ENCODE peak calls at places on chromosomes 2 and 18, in eight cellular contexts. Q is A549, I is fibroblast of the aortic adventitia, F is endodermal cell, G is ovary, K is nephron progenitor cell, H is PC-3, P is H1. N is an unnamed sample.

GRCh38 chr2:124804014-124804940 is 779.2 kb downstream of the CNTNAP5 start:
- DNase-seq in I (peak), P (no peak), K (peak), F (peak), Q (peak), G (no peak), H (peak), N (peak)

GRCh38 chr2:232615339-232615738 is 18.1 kb upstream of the EFHD1 start:
- DNase-seq in G (no peak), K (no peak), F (no peak), Q (no peak), H (no peak), P (no peak), I (no peak), N (no peak)

GRCh38 chr18:47063070-47063469 is 27.6 kb upstream of the ELOA2 start:
- DNase-seq in P (no peak), Q (no peak), G (no peak), F (no peak), I (no peak), K (no peak), H (no peak), N (no peak)

GRCh38 chr18:36533446-36534153 is 236.1 kb downstream of the FHOD3 start:
- DNase-seq in F (no peak), P (no peak), Q (no peak), G (no peak), H (no peak), K (no peak), I (no peak), N (no peak)

GRCh38 chr18:54119524-54120019 is 104.9 kb downstream of the MBD2 start:
- DNase-seq in Q (peak), F (peak), P (no peak), G (no peak), I (peak), H (peak), K (peak), N (peak)

GRCh38 chr2:236972491-236973379 is 113.0 kb upstream of the COPS8 start:
- DNase-seq in I (peak), G (no peak), P (no peak), F (peak), H (peak), Q (peak), K (peak), N (no peak)

GRCh38 chr2:172345951-172346555 is 81.3 kb upstream of the ITGA6 start:
- DNase-seq in P (no peak), H (peak), F (no peak), I (peak), Q (no peak), K (no peak), G (no peak), N (no peak)

GRCh38 chr2:7646661-7647060 is 729.4 kb downstream of the RNF144A start:
- DNase-seq in H (no peak), Q (no peak), P (no peak), K (no peak), F (no peak), I (peak), G (no peak), N (no peak)

GRCh38 chr18:76524900-76525698 is 30.1 kb upstream of the ZNF516 start:
- DNase-seq in K (peak), H (no peak), I (peak), P (no peak), G (peak), Q (peak), F (no peak), N (peak)

GRCh38 chr2:27752551-27753237 is 18.8 kb upstream of the MRPL33 start:
- DNase-seq in K (peak), H (peak), Q (no peak), G (no peak), I (no peak), F (peak), P (no peak), N (no peak)

GRCh38 chr18:39624934-39625333 is 2059.3 kb upstream of the CELF4 start:
- DNase-seq in Q (no peak), P (peak), H (peak), K (no peak), G (no peak), I (peak), F (no peak), N (peak)

GRCh38 chr2:195308163-195308562 is 348.9 kb upstream of the SLC39A10 start:
- DNase-seq in H (peak), G (no peak), F (no peak), P (no peak), K (no peak), Q (no peak), I (no peak), N (no peak)

GRCh38 chr2:19048593-19049264 is 309.7 kb downstream of the OSR1 start:
- DNase-seq in K (no peak), I (peak), G (peak), H (peak), F (no peak), Q (peak), P (no peak), N (peak)

GRCh38 chr2:25316101-25316500 is 25.6 kb downstream of the DNMT3A start:
- DNase-seq in I (no peak), K (no peak), G (no peak), Q (no peak), P (no peak), F (no peak), H (no peak), N (no peak)

GRCh38 chr2:165835363-165835762 is 41.3 kb upstream of the GALNT3 start:
- DNase-seq in P (no peak), K (no peak), I (no peak), G (no peak), Q (no peak), F (no peak), H (no peak), N (no peak)

GRCh38 chr2:28929581-28929980 is 35.1 kb downstream of the WDR43 start:
- DNase-seq in Q (no peak), P (no peak), F (no peak), G (no peak), K (no peak), H (no peak), I (no peak), N (no peak)

GRCh38 chr18:24014062-24014985 is at the start of gene TTC39C:
- DNase-seq in Q (peak), H (peak), I (peak), G (peak), K (peak), P (no peak), F (peak), N (peak)

GRCh38 chr2:189641047-189641446 is 20.2 kb upstream of the ASNSD1 start:
- DNase-seq in F (no peak), Q (no peak), G (no peak), H (no peak), K (no peak), I (no peak), P (no peak), N (no peak)

GRCh38 chr2:64327129-64327509 is 126.8 kb upstream of the LGALSL start:
- DNase-seq in K (no peak), G (no peak), H (peak), Q (peak), F (no peak), I (no peak), P (no peak), N (no peak)

GRCh38 chr2:37201208-37201607 is 4.9 kb downstream of the CEBPZOS start:
- DNase-seq in I (no peak), K (no peak), F (no peak), P (no peak), G (no peak), Q (no peak), H (no peak), N (no peak)

GRCh38 chr2:234677758-234678538 is 181.1 kb upstream of the ARL4C start:
- DNase-seq in H (peak), I (peak), Q (peak), F (peak), P (no peak), K (no peak), G (no peak), N (peak)

GRCh38 chr2:30106543-30106942 is 40.3 kb upstream of the YPEL5 start:
- DNase-seq in K (no peak), P (no peak), Q (peak), H (no peak), I (peak), G (no peak), F (peak), N (peak)

GRCh38 chr2:58918138-58918537 is 677.0 kb upstream of the FANCL start:
- DNase-seq in F (no peak), K (no peak), Q (no peak), H (no peak), I (peak), P (no peak), G (no peak), N (peak)

GRCh38 chr2:70928366-70928765 is 7.3 kb upstream of the ATP6V1B1 start:
- DNase-seq in P (no peak), K (no peak), Q (no peak), I (no peak), H (no peak), G (no peak), F (peak), N (no peak)

GRCh38 chr2:75079575-75079974 is 119.7 kb downstream of the TACR1 start:
- DNase-seq in Q (no peak), G (no peak), K (no peak), F (no peak), I (no peak), H (no peak), P (no peak), N (no peak)

GRCh38 chr2:112876257-112876970 is 34.6 kb upstream of the IL37 start:
- DNase-seq in H (no peak), Q (no peak), G (no peak), F (no peak), P (no peak), I (no peak), K (no peak), N (no peak)

GRCh38 chr2:162091325-162092007 is 17.5 kb upstream of the DPP4 start:
- DNase-seq in Q (peak), K (no peak), H (peak), F (peak), I (no peak), P (peak), G (no peak), N (peak)

GRCh38 chr2:54680397-54681032 is 42.9 kb upstream of the EML6 start:
- DNase-seq in K (no peak), G (no peak), P (no peak), F (no peak), H (peak), Q (no peak), I (peak), N (no peak)

GRCh38 chr2:204888222-204888621 is 342.9 kb downstream of the PARD3B start:
- DNase-seq in K (no peak), I (no peak), G (no peak), H (no peak), P (no peak), F (no peak), Q (no peak), N (peak)

GRCh38 chr2:204880928-204881327 is 335.7 kb downstream of the PARD3B start:
- DNase-seq in I (no peak), P (no peak), G (no peak), Q (no peak), K (no peak), H (no peak), F (no peak), N (no peak)

GRCh38 chr2:204886713-204887112 is 341.4 kb downstream of the PARD3B start:
- DNase-seq in H (no peak), I (no peak), F (no peak), Q (no peak), P (no peak), K (no peak), G (no peak), N (no peak)

GRCh38 chr2:204881519-204882111 is 336.3 kb downstream of the PARD3B start:
- DNase-seq in I (no peak), H (no peak), Q (no peak), P (no peak), F (no peak), G (no peak), K (no peak), N (no peak)

GRCh38 chr2:204885747-204886146 is 340.5 kb downstream of the PARD3B start:
- DNase-seq in Q (no peak), G (no peak), H (no peak), P (no peak), I (peak), F (peak), K (peak), N (no peak)
- TF ChIP-seq CTCF in Q (no peak), G (no peak), H (no peak), P (peak), I (no peak), F (peak), K (peak), N (no peak)

GRCh38 chr2:120874876-120875275 is 139.2 kb downstream of the GLI2 start:
- DNase-seq in Q (no peak), G (no peak), I (no peak), H (no peak), P (no peak), F (no peak), K (no peak), N (no peak)
- TF ChIP-seq CTCF in Q (no peak), G (no peak), I (no peak), H (no peak), P (no peak), F (no peak), K (no peak), N (no peak)

DNA sequence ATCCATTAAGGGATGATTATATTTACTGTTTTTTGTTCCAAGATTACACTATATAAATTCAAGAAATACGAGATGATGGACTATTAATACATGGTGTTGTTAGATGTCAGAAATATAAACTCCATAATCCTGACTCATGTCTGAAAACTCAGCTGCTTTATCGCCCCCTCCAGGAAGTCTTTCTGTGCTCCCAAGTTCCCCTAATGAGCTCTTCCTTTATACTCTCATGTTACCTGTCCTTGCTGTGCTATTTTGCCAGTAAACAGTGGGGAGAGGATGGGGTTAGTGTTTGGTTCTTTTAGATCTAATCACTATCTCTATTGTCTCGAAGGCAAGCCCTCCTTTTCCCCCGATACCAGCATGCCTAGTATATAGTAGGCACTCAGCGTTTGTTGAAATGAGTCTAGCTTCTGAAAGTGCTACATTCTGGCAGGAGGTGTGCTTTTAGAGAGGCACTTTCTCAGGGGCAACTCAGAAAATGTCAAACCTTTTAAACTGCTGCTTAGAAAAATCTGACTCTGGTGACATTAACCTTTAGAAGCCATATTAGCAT is 21.4 kb upstream of the BARD1 start:
- DNase-seq in G (no peak), F (peak), Q (peak), P (no peak), H (peak), I (peak), K (no peak), N (peak)
- TF ChIP-seq CTCF in G (no peak), F (peak), Q (peak), P (no peak), H (peak), I (peak), K (no peak), N (peak)

GRCh38 chr2:100237046-100237615 is 85.2 kb downstream of the LONRF2 start:
- DNase-seq in K (no peak), G (no peak), I (no peak), H (no peak), P (no peak), Q (no peak), F (peak), N (no peak)
- TF ChIP-seq CTCF in K (no peak), G (no peak), I (no peak), H (no peak), P (no peak), Q (no peak), F (peak), N (no peak)

GRCh38 chr2:20156826-20157605 is 67.9 kb downstream of the SDC1 start:
- DNase-seq in G (no peak), K (no peak), F (no peak), H (no peak), Q (no peak), P (no peak), I (no peak), N (no peak)

GRCh38 chr2:20153131-20153851 is 71.6 kb downstream of the SDC1 start:
- DNase-seq in Q (no peak), K (no peak), I (no peak), F (no peak), P (no peak), G (no peak), H (no peak), N (no peak)

GRCh38 chr2:20159411-20159810 is 65.5 kb downstream of the SDC1 start:
- DNase-seq in F (no peak), P (no peak), K (no peak), H (no peak), Q (no peak), I (no peak), G (no peak), N (no peak)

GRCh38 chr2:20156051-20156730 is 68.7 kb downstream of the SDC1 start:
- DNase-seq in H (no peak), K (no peak), F (no peak), Q (no peak), G (no peak), I (no peak), P (no peak), N (no peak)

GRCh38 chr2:20157606-20157970 is 67.3 kb downstream of the SDC1 start:
- DNase-seq in Q (no peak), F (no peak), H (no peak), P (no peak), K (no peak), G (no peak), I (no peak), N (no peak)
- TF ChIP-seq CTCF in Q (no peak), F (no peak), H (no peak), P (no peak), K (no peak), G (no peak), I (no peak), N (no peak)

GRCh38 chr18:58228762-58229161 is 184.7 kb downstream of the NEDD4L start:
- DNase-seq in Q (no peak), P (no peak), F (no peak), G (no peak), H (no peak), I (no peak), K (no peak), N (no peak)

GRCh38 chr18:58232674-58233073 is 188.6 kb downstream of the NEDD4L start:
- DNase-seq in G (no peak), Q (no peak), H (no peak), F (no peak), I (no peak), K (no peak), P (no peak), N (no peak)

GRCh38 chr18:58231930-58232329 is 187.9 kb downstream of the NEDD4L start:
- DNase-seq in Q (no peak), I (no peak), P (no peak), F (no peak), G (no peak), H (peak), K (no peak), N (peak)

GRCh38 chr18:58229162-58229561 is 185.1 kb downstream of the NEDD4L start:
- DNase-seq in H (no peak), G (no peak), F (no peak), Q (no peak), I (no peak), P (no peak), K (no peak), N (no peak)

DNA sequence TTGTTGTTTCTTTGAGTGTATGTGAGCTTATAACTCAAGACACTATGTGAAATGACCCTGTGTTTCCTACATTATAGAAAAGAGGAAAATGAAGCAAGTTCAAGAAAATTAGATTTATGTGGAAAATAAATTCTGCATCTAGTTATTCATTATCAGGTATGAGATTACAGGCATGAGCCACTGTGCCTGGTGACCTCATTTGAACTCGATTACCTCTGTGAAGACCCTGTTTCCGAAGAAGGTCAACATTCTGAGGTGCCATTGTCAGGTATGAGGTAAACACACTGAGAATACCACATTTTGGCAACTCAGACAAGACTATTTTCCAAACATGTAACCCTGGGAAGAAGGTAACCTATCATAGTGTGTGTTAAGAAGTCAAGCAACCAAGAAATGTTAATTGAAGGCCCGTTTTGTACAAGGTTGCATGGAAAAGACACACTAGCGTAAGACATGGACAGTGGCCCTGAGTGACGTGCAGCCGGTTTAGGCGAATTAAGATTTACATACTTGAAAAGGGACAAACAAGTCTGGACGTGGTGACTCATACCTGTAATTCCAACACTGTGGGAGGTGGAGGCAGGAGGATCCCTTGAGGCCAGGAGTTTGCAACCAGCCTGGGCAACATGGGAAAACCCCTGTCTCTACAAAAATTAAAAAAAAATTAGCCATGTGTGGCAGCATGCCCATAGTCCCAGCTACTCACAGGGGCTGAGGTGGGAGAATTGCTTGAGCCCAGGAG is 186.6 kb downstream of the NEDD4L start:
- DNase-seq in Q (peak), F (no peak), P (no peak), G (no peak), I (no peak), K (no peak), H (peak), N (peak)
- TF ChIP-seq CTCF in Q (no peak), F (no peak), P (no peak), G (no peak), I (no peak), K (no peak), H (no peak), N (no peak)

GRCh38 chr2:60488291-60488690 is 65.2 kb downstream of the BCL11A start:
- DNase-seq in F (no peak), Q (no peak), G (no peak), I (no peak), H (no peak), K (no peak), P (no peak), N (no peak)
- TF ChIP-seq CTCF in F (no peak), Q (no peak), G (no peak), I (no peak), H (no peak), K (no peak), P (no peak), N (no peak)

DNA sequence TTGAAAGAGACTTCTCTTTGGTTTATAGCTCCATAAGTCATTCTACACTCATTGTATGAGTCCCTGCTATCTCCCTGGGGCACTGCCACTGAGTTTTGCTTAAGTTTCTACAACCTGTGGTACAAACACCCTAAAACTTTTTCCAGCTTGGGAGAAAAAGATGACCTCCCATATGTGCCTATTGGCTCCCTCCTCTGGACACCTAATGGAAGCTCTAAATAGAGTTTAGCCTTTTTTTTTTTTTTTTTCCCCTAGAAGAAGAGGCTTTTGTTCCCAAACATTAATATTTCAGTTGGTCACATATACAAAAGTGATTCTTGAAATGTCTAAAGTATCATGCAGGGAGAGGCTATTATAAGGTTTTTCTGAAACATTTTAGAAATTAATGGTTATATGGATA is 547.2 kb upstream of the TMEFF2 start:
- DNase-seq in P (no peak), Q (peak), K (no peak), G (no peak), H (peak), F (peak), I (no peak), N (no peak)
- TF ChIP-seq CTCF in P (no peak), Q (peak), K (peak), G (no peak), H (peak), F (peak), I (no peak), N (no peak)

GRCh38 chr2:12044857-12045256 is 298.4 kb downstream of the LPIN1 start:
- DNase-seq in Q (no peak), H (no peak), P (no peak), K (no peak), G (no peak), I (no peak), F (no peak), N (no peak)

GRCh38 chr2:12047761-12048160 is 301.3 kb downstream of the LPIN1 start:
- DNase-seq in H (no peak), K (no peak), I (no peak), P (no peak), G (no peak), F (no peak), Q (no peak), N (no peak)

GRCh38 chr2:12045864-12046291 is 299.4 kb downstream of the LPIN1 start:
- DNase-seq in F (no peak), I (no peak), Q (no peak), H (no peak), K (no peak), P (no peak), G (no peak), N (peak)

GRCh38 chr2:12048551-12048950 is 302.1 kb downstream of the LPIN1 start:
- DNase-seq in I (no peak), Q (no peak), F (peak), P (no peak), H (no peak), K (peak), G (no peak), N (no peak)

GRCh38 chr2:12046641-12047040 is 300.2 kb downstream of the LPIN1 start:
- DNase-seq in G (no peak), K (no peak), P (no peak), Q (no peak), H (peak), F (no peak), I (peak), N (peak)
- TF ChIP-seq CTCF in G (no peak), K (no peak), P (no peak), Q (no peak), H (no peak), F (no peak), I (no peak), N (no peak)